ENCODE peak calls at places on chromosomes 13 and 19, in seven cellular contexts. B, T, O, R, M, J and Y are unnamed samples.

GRCh38 chr13:24281188-24282008 is 28.0 kb upstream of the C1QTNF9 start:
- DNase-seq in B (no peak), T (no peak), O (no peak), R (no peak), M (no peak), J (peak), Y (no peak)

GRCh38 chr13:61286148-61286745 is 129.4 kb downstream of the PCDH20 start:
- DNase-seq in B (no peak), T (peak), O (no peak), R (no peak), M (no peak), J (no peak), Y (no peak)

GRCh38 chr13:64289702-64290101 is 2874.1 kb upstream of the PCDH20 start:
- DNase-seq in B (no peak), T (no peak), O (no peak), R (no peak), M (no peak), J (no peak), Y (no peak)

GRCh38 chr13:66424417-66424816 is 805.7 kb downstream of the PCDH9 start:
- DNase-seq in B (no peak), T (peak), O (no peak), R (no peak), M (no peak), J (no peak), Y (no peak)

GRCh38 chr19:50896591-50897190 is 14.5 kb downstream of the KLK4 start:
- DNase-seq in B (peak), T (peak), O (no peak), R (peak), M (no peak), J (no peak), Y (no peak)

GRCh38 chr13:101474419-101474957 is 22.0 kb downstream of the ITGBL1 start:
- DNase-seq in B (peak), T (peak), O (no peak), R (peak), M (no peak), J (no peak), Y (no peak)

GRCh38 chr13:46553886-46554855 is 1.2 kb downstream of the LRCH1 start:
- DNase-seq in B (peak), T (peak), O (peak), R (peak), M (peak), J (peak), Y (peak)

GRCh38 chr13:45167611-45168554 is 33.0 kb downstream of the KCTD4 start:
- DNase-seq in B (no peak), T (peak), O (peak), R (peak), M (no peak), J (no peak), Y (no peak)

GRCh38 chr19:7888145-7888825 is at the start of gene LRRC8E:
- DNase-seq in B (no peak), T (peak), O (no peak), R (peak), M (no peak), J (no peak), Y (no peak)

GRCh38 chr13:50936681-50937080 is 27.1 kb downstream of the RNASEH2B start:
- DNase-seq in B (no peak), T (peak), O (no peak), R (no peak), M (no peak), J (no peak), Y (no peak)